ENCODE peak calls at places on chromosome 2, in six cellular contexts. D, N, A, I, T and F are unnamed samples.

GRCh38 chr2:102313025-102313424 is 1.7 kb downstream of the IL1RL1 start:
- DNase-seq in T (no peak), A (peak), D (peak), I (no peak), N (no peak), F (peak)

GRCh38 chr2:8496079-8496478 is 185.8 kb upstream of the ID2 start:
- DNase-seq in A (no peak), D (no peak), N (no peak), T (no peak), I (no peak), F (no peak)

GRCh38 chr2:143948710-143949109 is 571.2 kb downstream of the ZEB2 start:
- DNase-seq in A (no peak), D (peak), N (no peak), T (no peak), I (no peak), F (no peak)

GRCh38 chr2:58293056-58293455 is 51.9 kb upstream of the FANCL start:
- DNase-seq in A (no peak), N (no peak), T (no peak), I (no peak), D (no peak), F (no peak)

GRCh38 chr2:10448646-10449480 is 736 bp upstream of the ODC1 start:
- DNase-seq in T (peak), N (no peak), D (peak), A (peak), I (no peak), F (peak)

GRCh38 chr2:144084114-144084661 is 435.7 kb downstream of the ZEB2 start:
- DNase-seq in A (no peak), I (no peak), D (peak), N (no peak), T (no peak), F (peak)

GRCh38 chr2:104840916-104841315 is 13.0 kb upstream of the POU3F3 start:
- DNase-seq in A (no peak), I (no peak), T (no peak), D (no peak), N (no peak), F (no peak)

GRCh38 chr2:207512356-207512755 is 17.4 kb upstream of the CREB1 start:
- DNase-seq in T (no peak), N (no peak), I (no peak), D (no peak), A (no peak), F (no peak)

GRCh38 chr2:201129044-201129505 is 13.1 kb downstream of the CFLAR start:
- DNase-seq in D (peak), A (no peak), I (no peak), T (no peak), N (no peak), F (peak)

GRCh38 chr2:37378411-37378810 is 34.0 kb downstream of the QPCT start:
- DNase-seq in T (no peak), D (peak), A (peak), N (no peak), I (no peak), F (peak)

GRCh38 chr2:147860009-147860408 is 15.2 kb downstream of the ACVR2A start:
- DNase-seq in I (no peak), T (no peak), A (no peak), N (no peak), D (no peak), F (no peak)

GRCh38 chr2:234694244-234695013 is 197.5 kb upstream of the ARL4C start:
- DNase-seq in A (no peak), D (peak), T (no peak), N (peak), I (no peak), F (peak)

GRCh38 chr2:7572460-7572859 is 655.2 kb downstream of the RNF144A start:
- DNase-seq in N (no peak), T (no peak), I (no peak), D (no peak), A (no peak), F (no peak)

GRCh38 chr2:208096080-208096479 is 28.2 kb downstream of the CRYGD start:
- DNase-seq in D (no peak), A (no peak), N (no peak), T (no peak), I (no peak), F (no peak)

GRCh38 chr2:181977661-181978350 is 7.8 kb upstream of the PPP1R1C start:
- DNase-seq in T (no peak), A (no peak), I (no peak), N (no peak), D (peak), F (no peak)

GRCh38 chr2:2057125-2057721 is 273.9 kb downstream of the MYT1L start:
- DNase-seq in D (no peak), T (peak), N (no peak), A (no peak), I (no peak), F (peak)

GRCh38 chr2:134207589-134208209 is 46.2 kb upstream of the MGAT5 start:
- DNase-seq in N (no peak), T (peak), A (no peak), D (peak), I (peak), F (peak)

GRCh38 chr2:30661173-30662107 is 145.8 kb downstream of the CAPN13 start:
- DNase-seq in D (peak), I (no peak), T (peak), N (no peak), A (no peak), F (peak)

GRCh38 chr2:249538-250042 is 14.2 kb downstream of the SH3YL1 start:
- DNase-seq in D (no peak), T (no peak), N (no peak), A (no peak), I (no peak), F (no peak)

GRCh38 chr2:27262379-27263286 is at the start of gene SLC30A3:
- DNase-seq in D (no peak), T (peak), A (no peak), I (peak), N (no peak), F (no peak)

GRCh38 chr2:202251494-202251893 is 13.1 kb upstream of the SUMO1 start:
- DNase-seq in D (peak), A (no peak), N (no peak), I (no peak), T (no peak), F (peak)

GRCh38 chr2:39164089-39164488 is 43.2 kb upstream of the SOS1 start:
- DNase-seq in I (no peak), D (no peak), A (no peak), T (no peak), N (no peak), F (peak)

GRCh38 chr2:240353086-240353798 is 82.2 kb upstream of the GPC1 start:
- DNase-seq in D (no peak), T (no peak), A (no peak), N (no peak), I (peak), F (no peak)

GRCh38 chr2:210895132-210895531 is 338.7 kb downstream of the CPS1 start:
- DNase-seq in T (no peak), I (no peak), N (no peak), D (no peak), A (no peak), F (no peak)

GRCh38 chr2:29314816-29315571 is 199.8 kb downstream of the CLIP4 start:
- DNase-seq in N (no peak), A (no peak), T (no peak), I (no peak), D (no peak), F (no peak)

GRCh38 chr2:62286089-62286785 is 90.3 kb downstream of the B3GNT2 start:
- DNase-seq in T (no peak), I (no peak), D (no peak), N (no peak), A (no peak), F (no peak)

GRCh38 chr2:223936862-223937326 is 8.2 kb downstream of the WDFY1 start:
- DNase-seq in A (no peak), T (no peak), D (peak), N (no peak), I (no peak), F (no peak)

GRCh38 chr2:42569883-42570282 is 1.5 kb downstream of the MTA3 start:
- DNase-seq in T (no peak), I (peak), A (no peak), D (no peak), N (no peak), F (peak)

GRCh38 chr2:163612332-163612731 is 123.5 kb downstream of the FIGN start:
- DNase-seq in I (no peak), T (no peak), N (no peak), D (no peak), A (no peak), F (no peak)
- TF ChIP-seq CTCF in I (no peak), T (no peak), N (no peak), D (no peak), A (no peak), F (no peak)

DNA sequence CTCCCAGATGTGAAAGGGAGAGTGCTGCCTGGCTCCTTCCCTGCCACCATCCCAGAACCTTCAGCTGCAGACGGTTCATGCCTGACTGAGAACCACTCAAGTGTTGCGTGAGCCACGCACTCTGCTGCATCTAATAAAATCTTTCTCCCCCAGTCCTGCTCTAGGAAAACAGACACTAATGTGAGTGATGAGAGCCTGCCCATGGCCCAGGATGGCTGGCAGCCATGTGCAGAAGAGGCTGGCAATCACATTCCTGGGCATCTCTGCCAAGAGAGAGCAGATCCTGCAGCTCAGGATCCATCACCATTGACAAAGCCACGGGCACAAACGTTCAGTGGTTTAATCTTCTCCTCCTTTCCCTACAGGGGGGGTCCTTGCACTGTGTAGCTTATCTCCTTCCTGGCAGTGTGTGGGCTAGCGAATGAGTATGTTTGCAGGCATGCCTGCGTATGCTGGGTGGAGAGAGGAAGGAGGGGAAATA is 477.5 kb downstream of the SLC4A3 start:
- DNase-seq in A (peak), T (peak), D (peak), I (peak), N (peak), F (peak)
- TF ChIP-seq CTCF in A (peak), T (no peak), D (peak), I (peak), N (peak), F (peak)

DNA sequence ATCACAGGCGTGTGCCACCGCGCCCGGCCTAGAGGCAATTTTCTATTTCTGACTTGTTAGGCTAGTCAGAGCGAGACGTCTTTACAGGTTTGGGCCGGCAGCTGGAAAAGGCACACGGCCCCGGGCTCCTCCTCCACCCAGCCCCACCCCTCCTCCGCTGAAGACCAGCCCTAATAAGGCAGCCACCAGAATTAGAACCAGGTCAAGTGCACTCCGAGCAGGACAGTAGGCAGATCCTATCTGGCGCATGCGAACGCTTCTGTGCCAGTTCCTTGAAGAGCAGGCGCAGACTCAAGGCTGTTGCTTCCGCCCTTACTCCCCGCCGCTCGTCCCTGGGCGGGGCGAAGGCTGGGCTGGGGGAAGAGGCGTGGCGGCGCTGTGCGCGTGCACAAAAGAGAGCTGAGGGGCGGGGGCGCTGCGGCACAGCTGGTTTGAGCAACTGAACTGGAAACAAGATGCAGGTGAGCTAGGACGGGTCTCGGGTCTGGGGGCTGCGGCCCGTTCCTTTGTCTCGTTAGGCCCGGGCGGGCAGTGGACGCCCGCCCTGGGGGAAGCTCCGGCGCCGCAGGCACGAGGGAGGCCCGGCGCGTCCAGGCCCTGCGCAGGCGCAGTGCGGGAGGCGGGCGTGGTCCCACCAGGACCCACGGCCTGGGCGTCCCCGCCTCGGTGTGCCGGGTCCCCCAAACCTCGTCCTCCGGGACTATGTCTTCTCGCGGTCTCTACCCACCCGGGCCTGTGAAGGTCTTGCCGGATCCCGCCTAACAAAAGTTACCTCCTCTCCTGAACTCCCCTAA is at the start of gene PDCL3:
- DNase-seq in N (peak), I (peak), A (peak), D (peak), T (peak), F (peak)
- TF ChIP-seq CTCF in N (peak), I (no peak), A (peak), D (peak), T (no peak), F (peak)

GRCh38 chr2:168255866-168256265 is 8.5 kb upstream of the STK39 start:
- DNase-seq in I (no peak), T (no peak), D (no peak), A (no peak), N (no peak), F (no peak)

GRCh38 chr2:168255103-168255502 is 7.7 kb upstream of the STK39 start:
- DNase-seq in T (no peak), D (no peak), A (no peak), N (no peak), I (no peak), F (no peak)

GRCh38 chr2:168253379-168253778 is 6.0 kb upstream of the STK39 start:
- DNase-seq in A (no peak), T (no peak), N (no peak), I (no peak), D (no peak), F (no peak)

GRCh38 chr2:168256448-168256847 is 9.1 kb upstream of the STK39 start:
- DNase-seq in T (no peak), N (no peak), I (no peak), A (no peak), D (no peak), F (no peak)

GRCh38 chr2:168254158-168254935 is 7.0 kb upstream of the STK39 start:
- DNase-seq in N (no peak), I (peak), T (no peak), D (peak), A (no peak), F (peak)
- TF ChIP-seq CTCF in N (no peak), I (peak), T (no peak), D (peak), A (no peak), F (peak)

DNA sequence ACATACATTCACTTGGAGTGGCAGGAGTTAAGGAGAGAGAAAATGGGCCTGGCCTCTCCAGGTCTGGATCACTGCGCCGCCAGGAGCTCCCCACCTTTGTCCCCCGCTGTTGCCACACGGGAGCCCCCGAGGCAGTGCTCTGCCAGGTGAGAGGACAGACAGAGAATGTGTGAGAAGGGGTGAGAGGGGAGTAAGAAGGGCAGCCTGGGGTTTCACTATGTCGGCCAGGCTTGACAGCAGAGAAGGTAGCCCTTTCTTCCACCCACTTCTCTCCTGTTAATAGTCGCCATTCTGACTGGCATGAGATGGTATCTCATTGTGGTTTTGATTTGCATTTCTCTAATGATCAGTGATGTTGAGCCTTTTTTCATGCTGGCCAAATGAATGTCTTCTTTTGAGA is 26.2 kb upstream of the ARHGEF4 start:
- DNase-seq in I (no peak), T (no peak), A (no peak), D (no peak), N (no peak), F (no peak)
- TF ChIP-seq CTCF in I (no peak), T (no peak), A (no peak), D (no peak), N (no peak), F (no peak)

GRCh38 chr2:173598525-173598924 is 243.9 kb downstream of the CDCA7 start:
- DNase-seq in I (no peak), N (no peak), D (no peak), A (no peak), T (no peak), F (no peak)
- TF ChIP-seq CTCF in I (no peak), N (no peak), D (no peak), A (no peak), T (no peak), F (no peak)

GRCh38 chr2:161576421-161576820 is 47.8 kb upstream of the SLC4A10 start:
- DNase-seq in A (no peak), T (peak), N (no peak), D (no peak), I (peak), F (no peak)
- TF ChIP-seq CTCF in A (peak), T (peak), N (no peak), D (peak), I (peak), F (peak)

GRCh38 chr2:22043784-22044183 is 920.0 kb downstream of the TDRD15 start:
- DNase-seq in T (no peak), N (no peak), D (no peak), A (no peak), I (no peak), F (no peak)
- TF ChIP-seq CTCF in T (no peak), N (no peak), D (no peak), A (no peak), I (no peak), F (no peak)